ENCODE peak calls at places on chromosomes 4 and X, in six cellular contexts. N is NCI-H510A; X is OCI-LY7; F is GM12892; V is effector CD4-positive, alpha-beta T cell; E is adipocyte. D is an unnamed sample.

GRCh38 chrX:38699116-38699515 is 102.1 kb upstream of the MID1IP1 start:
- DNase-seq in V (no peak), N (no peak), F (no peak), X (no peak), E (no peak), D (no peak)

GRCh38 chrX:22748093-22748999 is 251.4 kb upstream of the DDX53 start:
- DNase-seq in E (peak; percentile 75), N (no peak), X (peak; percentile 39), V (peak; percentile 31), F (peak; percentile 3), D (peak; percentile 3)

GRCh38 chr4:188783160-188783559 is 643.9 kb downstream of the TRIML1 start:
- DNase-seq in E (no peak), N (no peak), F (no peak), V (no peak), X (no peak), D (no peak)

GRCh38 chrX:73267979-73268378 is 53.3 kb upstream of the NAP1L2 start:
- DNase-seq in E (no peak), V (no peak), N (no peak), F (no peak), X (no peak), D (no peak)

GRCh38 chrX:123083924-123084323 is 100.2 kb upstream of the GRIA3 start:
- DNase-seq in N (no peak), F (no peak), V (no peak), E (peak; percentile 61), X (no peak), D (no peak)

GRCh38 chr4:14265651-14266050 is 638.1 kb upstream of the BOD1L1 start:
- DNase-seq in X (no peak), N (no peak), E (no peak), F (no peak), V (no peak), D (no peak)

GRCh38 chr4:2802618-2803531 is 10.0 kb downstream of the SH3BP2 start:
- DNase-seq in V (no peak), N (no peak), F (no peak), X (no peak), E (no peak), D (no peak)

GRCh38 chr4:88672987-88673386 is 24.6 kb downstream of the NAP1L5 start:
- DNase-seq in N (no peak), V (no peak), E (peak; percentile 51), X (peak; percentile 32), F (no peak), D (peak; percentile 6)

GRCh38 chr4:4914059-4914820 is 54.8 kb downstream of the MSX1 start:
- DNase-seq in N (no peak), X (no peak), F (no peak), E (peak; percentile 51), V (no peak), D (no peak)

GRCh38 chrX:142214081-142214480 is 9.0 kb upstream of the MAGEC2 start:
- DNase-seq in N (no peak), X (no peak), V (no peak), E (no peak), F (no peak), D (no peak)

GRCh38 chrX:45750639-45751038 is 550.0 kb upstream of the DIPK2B start:
- DNase-seq in E (peak; percentile 22), V (no peak), F (no peak), X (no peak), N (no peak), D (no peak)

GRCh38 chr4:88107406-88108107 is 50.9 kb downstream of the ABCG2 start:
- DNase-seq in E (peak; percentile 7), V (no peak), F (no peak), X (no peak), N (no peak), D (no peak)

GRCh38 chr4:529563-529962 is 30.6 kb downstream of the PIGG start:
- DNase-seq in E (no peak), N (no peak), X (no peak), V (no peak), F (no peak), D (no peak)

GRCh38 chr4:43564601-43565000 is 672.1 kb downstream of the GRXCR1 start:
- DNase-seq in V (no peak), E (no peak), N (no peak), F (no peak), X (no peak), D (no peak)

GRCh38 chr4:80412322-80412721 is 76.8 kb downstream of the CFAP299 start:
- DNase-seq in X (no peak), F (no peak), E (no peak), N (no peak), V (no peak), D (no peak)

GRCh38 chrX:5708209-5708608 is 520.5 kb downstream of the NLGN4X start:
- DNase-seq in F (no peak), V (no peak), E (no peak), N (no peak), X (no peak), D (no peak)

GRCh38 chr4:162422312-162422711 is 258.5 kb upstream of the FSTL5 start:
- DNase-seq in F (no peak), X (no peak), V (no peak), N (no peak), E (no peak), D (no peak)

GRCh38 chrX:54411732-54412131 is 28.5 kb upstream of the TSR2 start:
- DNase-seq in X (no peak), F (no peak), N (no peak), V (no peak), E (no peak), D (no peak)

GRCh38 chrX:24877854-24878650 is 137.7 kb downstream of the ARX start:
- DNase-seq in N (peak; percentile 9), E (no peak), X (no peak), V (no peak), F (no peak), D (no peak)

GRCh38 chrX:129738466-129739308 is at the start of gene XPNPEP2:
- DNase-seq in F (no peak), V (no peak), N (no peak), X (no peak), E (peak; percentile 70), D (no peak)

GRCh38 chr4:153152453-153153338 is 51.5 kb upstream of the TRIM2 start:
- DNase-seq in V (peak; percentile 54), E (peak; percentile 60), N (peak; percentile 65), X (no peak), F (peak; percentile 23), D (peak; percentile 43)

GRCh38 chr4:100306018-100306417 is 115.8 kb upstream of the DDIT4L start:
- DNase-seq in F (no peak), E (peak; percentile 12), V (no peak), N (no peak), X (no peak), D (no peak)

GRCh38 chrX:39855748-39856129 is 242.0 kb downstream of the BCOR start:
- DNase-seq in F (peak; percentile 50), E (peak; percentile 20), V (peak; percentile 71), N (peak; percentile 76), X (peak; percentile 60), D (peak; percentile 62)

GRCh38 chr4:186726150-186726439 is 2.4 kb upstream of the FAT1 start:
- DNase-seq in V (no peak), E (no peak), N (no peak), X (no peak), F (no peak), D (no peak)

GRCh38 chrX:86051741-86052140 is 4.4 kb upstream of the CHM start:
- DNase-seq in N (no peak), E (no peak), F (no peak), X (no peak), V (no peak), D (no peak)

GRCh38 chr4:77073106-77073858 is 2.5 kb downstream of the CCNI start:
- DNase-seq in F (no peak), E (peak; percentile 75), X (peak; percentile 8), V (no peak), N (no peak), D (no peak)

GRCh38 chr4:110926841-110927400 is 304.0 kb upstream of the PITX2 start:
- DNase-seq in X (no peak), E (no peak), F (no peak), V (no peak), N (no peak), D (no peak)

GRCh38 chr4:78945638-78946179 is 6.5 kb upstream of the PAQR3 start:
- DNase-seq in N (no peak), V (no peak), F (no peak), X (no peak), E (no peak), D (no peak)

GRCh38 chrX:86023806-86024205 is 23.6 kb downstream of the CHM start:
- DNase-seq in F (no peak), V (no peak), X (no peak), N (no peak), E (no peak), D (no peak)

GRCh38 chrX:153502131-153502530 is 7.4 kb downstream of the BGN start:
- DNase-seq in X (no peak), F (no peak), N (no peak), V (no peak), E (no peak), D (no peak)

GRCh38 chr4:36206012-36206411 is 38.3 kb downstream of the ARAP2 start:
- DNase-seq in F (no peak), N (no peak), E (no peak), X (no peak), V (no peak), D (no peak)

GRCh38 chr4:86816463-86817107 is 32.6 kb downstream of the SLC10A6 start:
- DNase-seq in F (no peak), N (no peak), E (peak; percentile 76), V (no peak), X (no peak), D (no peak)

GRCh38 chr4:153257151-153257620 is 52.9 kb downstream of the TRIM2 start:
- DNase-seq in N (no peak), V (no peak), E (peak; percentile 83), F (peak; percentile 21), X (no peak), D (peak; percentile 30)

GRCh38 chr4:182427530-182427929 is 184.3 kb downstream of the TENM3 start:
- DNase-seq in X (no peak), N (no peak), V (no peak), E (peak; percentile 61), F (no peak), D (no peak)

D was measured in T-helper 1 cell.